ENCODE peak calls at places on chromosomes 3 and 15, in five cellular contexts. V is activated B cell treated with CpG ODN at 0.5 μM for 24 hours, C is ascending aorta, X is psoas muscle, H is body of pancreas. B is an unnamed sample.

GRCh38 chr3:57805674-57806073 is 49.6 kb downstream of the SLMAP start:
- DNase-seq in X (no peak), H (no peak), C (no peak), V (no peak), B (no peak)

GRCh38 chr3:40470706-40471105 is 6.2 kb upstream of the ZNF619 start:
- DNase-seq in X (no peak), V (no peak), H (no peak), C (no peak), B (no peak)

GRCh38 chr3:104257486-104257885 is 1109.2 kb upstream of the ALCAM start:
- DNase-seq in X (no peak), H (no peak), V (no peak), C (no peak), B (no peak)

GRCh38 chr15:32781781-32782180 is 64.0 kb downstream of the GREM1 start:
- DNase-seq in H (no peak), X (no peak), V (no peak), C (no peak), B (no peak)

GRCh38 chr15:63920504-63921178 is 86.9 kb upstream of the HERC1 start:
- DNase-seq in H (no peak), V (no peak), C (no peak), X (no peak), B (no peak)

GRCh38 chr15:31598620-31599019 is 272.0 kb downstream of the KLF13 start:
- DNase-seq in H (no peak), V (no peak), X (no peak), C (no peak), B (no peak)

GRCh38 chr3:10547841-10548783 is 42.7 kb upstream of the ATP2B2 start:
- DNase-seq in X (no peak), V (no peak), C (no peak), H (no peak), B (no peak)

GRCh38 chr3:194960446-194961032 is 274.9 kb downstream of the FAM43A start:
- DNase-seq in V (no peak), X (no peak), C (no peak), H (no peak), B (no peak)

GRCh38 chr3:11356269-11356668 is 84.1 kb downstream of the ATG7 start:
- DNase-seq in H (no peak), C (no peak), X (no peak), V (no peak), B (no peak)

GRCh38 chr3:164620423-164620822 is 457.9 kb downstream of the SI start:
- DNase-seq in H (no peak), X (no peak), C (no peak), V (no peak), B (no peak)

GRCh38 chr15:74821091-74821789 is 5.2 kb upstream of the CPLX3 start:
- DNase-seq in C (no peak), H (no peak), V (peak), X (no peak), B (no peak)

GRCh38 chr3:101873619-101874018 is 24.3 kb downstream of the NFKBIZ start:
- DNase-seq in C (no peak), V (no peak), X (no peak), H (no peak), B (no peak)

GRCh38 chr15:78934063-78935023 is 10.5 kb downstream of the CTSH start:
- DNase-seq in X (no peak), H (no peak), V (no peak), C (no peak), B (no peak)

GRCh38 chr15:55894406-55894965 is 98.9 kb downstream of the NEDD4 start:
- DNase-seq in X (no peak), H (no peak), V (no peak), C (no peak), B (no peak)

GRCh38 chr3:121821421-121822199 is 13.2 kb downstream of the IQCB1 start:
- DNase-seq in H (no peak), V (no peak), X (no peak), C (no peak), B (no peak)

GRCh38 chr3:156449712-156450574 is 105.0 kb downstream of the SSR3 start:
- DNase-seq in V (no peak), X (no peak), H (peak), C (no peak), B (no peak)

GRCh38 chr3:58728723-58729122 is 62.1 kb upstream of the FAM3D start:
- DNase-seq in V (no peak), H (no peak), X (no peak), C (no peak), B (no peak)

GRCh38 chr15:85155360-85155759 is 173.7 kb downstream of the PDE8A start:
- DNase-seq in V (no peak), C (no peak), H (no peak), X (no peak), B (no peak)

GRCh38 chr3:36319683-36320082 is 60.6 kb upstream of the STAC start:
- DNase-seq in X (no peak), C (no peak), V (no peak), H (no peak), B (no peak)

DNA sequence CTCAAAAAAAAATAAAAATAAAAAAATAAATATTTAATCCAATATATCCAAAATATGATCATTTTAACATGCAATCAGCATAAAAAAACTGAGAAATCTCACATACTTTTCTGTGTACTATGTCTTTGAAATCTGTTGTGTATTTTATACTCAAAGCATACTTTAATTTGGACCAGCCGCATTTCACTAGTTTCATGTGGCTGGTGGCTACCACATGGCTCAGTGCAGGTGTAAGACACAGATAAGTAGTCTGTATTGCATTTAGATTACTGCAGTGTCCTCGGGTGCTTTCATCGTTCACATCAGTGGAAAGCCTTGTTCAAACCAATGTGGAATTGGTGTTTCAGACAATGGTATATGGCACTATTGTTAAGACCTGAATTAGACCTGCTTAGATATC is 11.0 kb downstream of the CRTC3 start:
- DNase-seq in X (no peak), C (no peak), H (no peak), V (no peak), B (no peak)
- TF ChIP-seq CTCF in X (no peak), C (no peak), H (no peak), V (no peak), B (no peak)

GRCh38 chr3:18444597-18445420 is 19.7 kb upstream of the SATB1 start:
- DNase-seq in C (no peak), H (peak), V (peak), X (peak), B (peak)
- TF ChIP-seq CTCF in C (no peak), H (no peak), V (no peak), X (peak), B (peak)

DNA sequence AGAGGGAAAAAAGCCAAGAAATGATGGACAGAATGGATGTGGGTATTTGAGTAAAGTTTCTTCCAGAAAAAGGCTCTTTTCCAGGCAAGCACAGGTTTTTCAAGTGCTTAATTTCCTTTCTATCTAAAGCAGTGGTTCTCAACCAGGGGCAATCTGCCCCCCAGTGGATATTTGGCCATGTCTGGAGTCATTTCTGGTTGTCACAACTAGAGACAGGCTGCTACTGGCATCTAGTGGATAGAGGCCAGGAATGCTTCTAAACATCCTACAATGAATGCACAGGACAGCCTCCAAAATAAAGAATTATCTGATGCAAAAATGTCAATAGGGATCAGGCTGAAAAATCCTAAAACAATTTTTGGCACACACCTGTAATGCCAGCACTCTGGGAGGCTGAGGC is 23.9 kb downstream of the SEC22C start:
- DNase-seq in H (no peak), X (no peak), V (no peak), C (no peak), B (no peak)
- TF ChIP-seq CTCF in H (no peak), X (no peak), V (no peak), C (no peak), B (no peak)

DNA sequence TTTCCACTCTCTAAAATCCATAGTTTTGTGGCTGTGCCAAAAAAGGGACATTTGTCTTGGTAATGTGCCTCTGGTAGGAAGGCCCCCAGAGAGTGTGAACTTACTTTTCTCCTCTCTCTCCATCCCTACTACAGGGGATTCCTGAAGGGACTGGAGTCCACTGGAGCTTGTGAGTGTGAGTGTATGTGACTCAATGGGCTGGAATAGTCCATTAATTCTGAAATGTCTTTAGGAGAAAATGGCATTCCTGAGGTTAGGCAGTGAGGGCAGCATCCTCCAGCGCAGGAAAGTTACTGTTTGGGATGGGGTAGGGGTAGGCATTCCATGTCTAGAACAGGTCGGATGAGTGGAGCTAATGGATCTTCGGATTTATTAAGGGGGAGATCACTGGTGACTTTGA is 59.8 kb upstream of the CACNA2D3 start:
- DNase-seq in C (no peak), H (no peak), V (no peak), X (no peak), B (no peak)
- TF ChIP-seq CTCF in C (no peak), H (no peak), V (no peak), X (no peak), B (no peak)